ENCODE peak calls at places on chromosomes 12 and 14, in five cellular contexts. J is uterus; A is thyroid gland; T is naive thymus-derived CD4-positive, alpha-beta T cell; E is CD4-positive, CD25-positive, alpha-beta regulatory T cell. L is an unnamed sample.

GRCh38 chr12:105672576-105672975 is 342.1 kb downstream of the C12orf75 start:
- DNase-seq in J (peak; percentile 50), A (peak; percentile 22), T (no peak), E (no peak), L (no peak)

GRCh38 chr14:100533647-100534485 is 53.4 kb downstream of the BEGAIN start:
- DNase-seq in J (peak; percentile 31), A (no peak), T (no peak), E (peak; percentile 1), L (peak; percentile 3)

GRCh38 chr14:61174395-61175386 is 106.4 kb downstream of the TMEM30B start:
- DNase-seq in J (no peak), A (no peak), T (no peak), E (no peak), L (no peak)

GRCh38 chr12:103833095-103833777 is 7.8 kb downstream of the NT5DC3 start:
- DNase-seq in J (no peak), A (no peak), T (no peak), E (no peak), L (no peak)

GRCh38 chr12:112962561-112962960 is 15.8 kb upstream of the OAS2 start:
- DNase-seq in J (no peak), A (no peak), T (no peak), E (no peak), L (no peak)

GRCh38 chr14:97346675-97347074 is 549.5 kb downstream of the VRK1 start:
- DNase-seq in J (no peak), A (no peak), T (no peak), E (no peak), L (no peak)

GRCh38 chr14:77276295-77276935 is 5.4 kb upstream of the NGB start:
- DNase-seq in J (no peak), A (no peak), T (no peak), E (no peak), L (no peak)

GRCh38 chr14:93136009-93136408 is 20.3 kb upstream of the ITPK1 start:
- DNase-seq in J (no peak), A (no peak), T (no peak), E (no peak), L (no peak)

GRCh38 chr14:96105921-96106441 is 66.8 kb downstream of the C14orf132 start:
- DNase-seq in J (peak; percentile 40), A (peak; percentile 94), T (no peak), E (no peak), L (no peak)

GRCh38 chr12:95553202-95553943 is 2.1 kb upstream of the USP44 start:
- DNase-seq in J (no peak), A (no peak), T (no peak), E (no peak), L (no peak)

GRCh38 chr14:81594012-81594411 is 60.4 kb upstream of the SEL1L start:
- DNase-seq in J (no peak), A (no peak), T (no peak), E (no peak), L (no peak)

GRCh38 chr14:92968291-92969020 is 45.5 kb downstream of the CHGA start:
- DNase-seq in J (no peak), A (no peak), T (no peak), E (no peak), L (no peak)

GRCh38 chr12:108731105-108731865 is at the start of gene CORO1C:
- DNase-seq in J (peak; percentile 96), A (peak; percentile 96), T (peak; percentile 94), E (peak; percentile 90), L (peak; percentile 93)

GRCh38 chr12:75120202-75120774 is 89.4 kb downstream of the KCNC2 start:
- DNase-seq in J (no peak), A (no peak), T (no peak), E (no peak), L (no peak)

GRCh38 chr12:107369679-107370078 is 276.3 kb upstream of the CRY1 start:
- DNase-seq in J (no peak), A (no peak), T (peak; percentile 62), E (no peak), L (no peak)

GRCh38 chr14:90644882-90645281 is 171.3 kb downstream of the TTC7B start:
- DNase-seq in J (peak; percentile 52), A (no peak), T (no peak), E (no peak), L (no peak)

GRCh38 chr12:128914908-128915563 is 61.8 kb downstream of the GLT1D1 start:
- DNase-seq in J (no peak), A (no peak), T (peak; percentile 32), E (no peak), L (no peak)

GRCh38 chr12:532908-533565 is 73.3 kb downstream of the B4GALNT3 start:
- DNase-seq in J (no peak), A (no peak), T (no peak), E (no peak), L (no peak)

GRCh38 chr14:101370593-101371569 is 190.4 kb upstream of the DIO3 start:
- DNase-seq in J (no peak), A (no peak), T (no peak), E (no peak), L (no peak)

GRCh38 chr12:67145692-67146091 is 123.5 kb upstream of the CAND1 start:
- DNase-seq in J (no peak), A (no peak), T (no peak), E (no peak), L (no peak)

GRCh38 chr12:67794151-67794550 is 145.6 kb downstream of the DYRK2 start:
- DNase-seq in J (no peak), A (no peak), T (no peak), E (no peak), L (no peak)

GRCh38 chr14:100288382-100289185 is 17.7 kb downstream of the SLC25A29 start:
- DNase-seq in J (no peak), A (peak; percentile 87), T (no peak), E (no peak), L (no peak)

GRCh38 chr12:46553266-46553665 is 180.7 kb upstream of the SLC38A2 start:
- DNase-seq in J (no peak), A (no peak), T (no peak), E (no peak), L (no peak)

GRCh38 chr12:623172-623864 is 39.9 kb downstream of the NINJ2 start:
- DNase-seq in J (no peak), A (no peak), T (no peak), E (no peak), L (no peak)

GRCh38 chr14:87045956-87046355 is 947.0 kb downstream of the GALC start:
- DNase-seq in J (no peak), A (no peak), T (no peak), E (no peak), L (no peak)

GRCh38 chr12:118537481-118537917 is 161.1 kb downstream of the SUDS3 start:
- DNase-seq in J (no peak), A (no peak), T (no peak), E (no peak), L (peak; percentile 7)

GRCh38 chr14:47715330-47715729 is 39.9 kb upstream of the MDGA2 start:
- DNase-seq in J (no peak), A (no peak), T (no peak), E (no peak), L (no peak)

GRCh38 chr14:24098927-24099813 is 5.1 kb downstream of the PCK2 start:
- DNase-seq in J (no peak), A (peak; percentile 15), T (no peak), E (no peak), L (no peak)

GRCh38 chr14:99378782-99379214 is 101.9 kb downstream of the SETD3 start:
- DNase-seq in J (no peak), A (no peak), T (no peak), E (no peak), L (no peak)

DNA sequence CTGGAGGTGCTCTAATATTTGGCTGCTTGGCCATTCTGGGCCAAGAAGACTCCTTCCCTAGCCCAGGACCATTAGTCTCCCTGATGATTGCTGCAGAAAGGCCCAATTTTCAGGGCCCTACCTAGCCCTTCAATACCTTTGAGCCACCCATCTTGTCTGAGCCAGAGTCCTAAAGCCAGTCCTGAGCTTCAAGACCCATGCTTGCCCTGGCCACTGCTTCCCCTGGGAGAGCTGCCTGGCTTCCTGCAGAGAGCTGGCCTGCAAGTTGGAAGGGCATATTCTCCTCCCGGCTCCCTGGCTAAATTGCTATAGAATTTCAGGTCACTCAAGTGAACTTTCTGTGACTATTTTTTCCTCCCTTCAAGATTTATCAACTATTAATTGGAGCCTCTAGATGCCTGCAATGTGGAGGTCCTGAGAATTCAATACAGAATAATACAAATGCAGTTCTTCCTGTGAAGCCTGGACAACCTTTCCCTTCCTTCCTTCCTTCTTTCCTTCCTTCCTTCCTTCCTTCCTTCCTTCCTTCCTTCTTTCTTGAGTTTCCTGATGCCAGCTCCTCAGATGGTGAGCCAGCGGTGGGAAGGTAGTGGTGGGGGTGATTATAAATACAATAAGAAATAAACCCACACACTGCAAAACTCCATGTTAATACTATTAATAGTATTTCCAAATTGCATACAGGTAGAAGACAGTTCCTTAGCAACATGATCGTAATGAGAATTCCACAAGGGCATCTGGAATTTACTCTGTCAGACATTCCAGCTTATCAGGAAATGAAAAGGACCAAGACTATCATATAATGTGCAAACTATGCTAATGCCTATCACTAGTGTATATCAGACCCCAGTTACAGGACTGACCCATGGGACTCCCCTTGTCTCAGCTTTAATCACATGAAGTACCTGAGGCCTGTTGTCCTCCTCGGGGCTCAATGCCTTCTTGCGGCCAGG is 108.1 kb downstream of the ZFP36L1 start:
- DNase-seq in J (peak; percentile 10), A (no peak), T (no peak), E (no peak), L (no peak)
- H3K27ac ChIP-seq in J (peak overlapping the region; percentile 84), A (no peak overlapping the region), T (peak overlapping the region; percentile 25), E (peak overlapping the region; percentile 93), L (no peak overlapping the region)

GRCh38 chr12:54028324-54029201 is at the start of gene HOXC6:
- DNase-seq in J (no peak), A (no peak), T (no peak), E (no peak), L (no peak)
- H3K4me3 ChIP-seq in J (no peak within 1 kb of the TSS), A (no peak within 1 kb of the TSS), T (no peak within 1 kb of the TSS), E (no peak within 1 kb of the TSS), L (no peak within 1 kb of the TSS)

DNA sequence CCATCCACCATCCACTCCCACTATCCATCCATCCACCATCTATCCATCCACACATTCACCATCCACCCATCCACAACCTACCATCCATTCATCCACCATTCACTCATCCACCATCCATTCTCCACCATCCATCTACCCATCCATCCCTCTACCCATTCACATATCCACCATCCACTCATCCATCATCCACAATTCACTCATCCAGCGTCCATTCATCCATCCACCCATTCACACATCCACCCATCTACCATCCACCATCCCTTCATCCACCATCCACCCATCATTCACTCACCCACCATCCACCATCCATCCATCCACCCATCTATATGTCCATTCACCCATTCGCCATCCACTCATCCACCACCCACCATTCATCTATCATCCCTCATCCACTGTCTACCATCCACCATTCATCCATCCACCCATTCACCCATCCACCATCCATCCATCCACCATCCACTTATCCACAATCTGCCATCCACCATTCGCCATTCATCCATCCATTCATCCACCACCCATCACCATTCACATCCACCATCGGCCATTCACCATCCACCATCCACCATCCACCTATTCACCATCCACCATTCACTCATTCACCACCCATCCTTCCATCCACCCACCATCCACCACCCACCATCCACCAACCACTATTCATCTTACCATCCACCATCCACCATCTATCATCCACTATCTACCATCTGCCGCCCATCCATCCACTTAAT is 2.0 kb upstream of the AMN start:
- DNase-seq in J (no peak), A (no peak), T (no peak), E (no peak), L (no peak)
- H3K27ac ChIP-seq in J (no peak overlapping the region), A (no peak overlapping the region), T (no peak overlapping the region), E (no peak overlapping the region), L (no peak overlapping the region)

DNA sequence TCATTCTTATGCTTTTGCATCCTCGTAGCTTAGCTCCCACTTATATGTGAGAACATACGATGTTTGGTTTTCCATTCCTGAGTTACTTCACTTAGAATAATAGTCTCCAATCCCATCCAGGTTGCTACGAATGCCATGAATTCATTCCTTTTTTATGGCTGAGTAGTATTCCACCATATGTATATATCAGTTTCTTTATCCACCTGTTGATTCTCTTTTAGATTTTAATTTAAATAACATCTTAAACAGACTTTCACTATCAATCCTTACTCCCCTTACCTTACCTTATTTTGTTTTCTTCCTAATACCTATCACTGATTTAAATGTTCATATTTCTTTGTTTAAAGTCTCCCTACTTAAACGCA is 488 bp upstream of the FBXW8 start:
- DNase-seq in J (no peak), A (no peak), T (no peak), E (no peak), L (no peak)
- H3K4me3 ChIP-seq in J (peak overlapping the region; percentile 41), A (peak overlapping the region; percentile 81), T (peak overlapping the region; percentile 65), E (peak overlapping the region; percentile 73), L (peak overlapping the region; percentile 80)